ENCODE peak calls at places on chromosomes 11 and 22, in nine cellular contexts. L, Y, A, M, X, B, S, G and Z are unnamed samples. For H3K4me1 and H3K36me3, the result is how much of the 10 kb centered on the place peaks cover.

GRCh38 chr22:46638601-46639431 is 18.6 kb downstream of the GRAMD4 start:
- DNase-seq in B (no peak), L (no peak), S (no peak), Y (no peak), G (no peak), X (peak), A (no peak), M (no peak), Z (no peak)

GRCh38 chr11:122367809-122368231 is 251.8 kb upstream of the BLID start:
- DNase-seq in M (no peak), G (no peak), X (peak), S (peak), B (no peak), Y (peak), L (peak), A (no peak), Z (peak)

GRCh38 chr11:77151804-77152513 is 23.9 kb downstream of the MYO7A start:
- DNase-seq in L (no peak), A (peak), S (no peak), G (no peak), B (peak), M (no peak), Y (no peak), X (no peak), Z (no peak)

GRCh38 chr11:115201121-115201792 is 303.0 kb downstream of the CADM1 start:
- DNase-seq in Y (no peak), X (no peak), G (no peak), M (no peak), A (no peak), S (no peak), L (no peak), B (no peak), Z (no peak)

GRCh38 chr11:91776660-91777059 is 448.0 kb upstream of the FAT3 start:
- DNase-seq in A (no peak), M (no peak), G (no peak), B (no peak), S (no peak), Y (no peak), X (no peak), L (no peak), Z (no peak)

GRCh38 chr11:45444796-45445195 is 158.7 kb upstream of the SYT13 start:
- DNase-seq in Y (no peak), A (no peak), L (no peak), B (no peak), X (no peak), S (no peak), G (peak), M (no peak), Z (no peak)

GRCh38 chr11:32723332-32723731 is 71.1 kb downstream of the CCDC73 start:
- DNase-seq in Y (no peak), M (no peak), L (no peak), G (no peak), B (no peak), X (no peak), A (no peak), S (no peak), Z (no peak)

GRCh38 chr22:47016636-47017035 is 254.2 kb downstream of the TBC1D22A start:
- DNase-seq in X (no peak), Y (no peak), A (no peak), S (no peak), B (no peak), G (no peak), L (no peak), M (no peak), Z (no peak)

GRCh38 chr22:31091106-31091975 is 10.2 kb downstream of the SMTN start:
- DNase-seq in Y (peak), S (no peak), L (no peak), M (no peak), B (no peak), A (peak), X (no peak), G (no peak), Z (no peak)

GRCh38 chr11:83583953-83584352 is 297.8 kb upstream of the CCDC90B start:
- DNase-seq in X (no peak), M (no peak), S (no peak), B (no peak), L (no peak), Y (no peak), G (peak), A (no peak), Z (no peak)

GRCh38 chr11:13287681-13288080 is 10.1 kb downstream of the BMAL1 start:
- DNase-seq in M (no peak), B (no peak), Y (no peak), S (no peak), A (no peak), G (peak), X (no peak), L (no peak), Z (no peak)

GRCh38 chr11:123578778-123579481 is 75.5 kb downstream of the SCN3B start:
- DNase-seq in B (no peak), Y (no peak), S (no peak), G (no peak), X (no peak), L (no peak), A (no peak), M (no peak), Z (no peak)

GRCh38 chr11:110763249-110764011 is 51.2 kb upstream of the ARHGAP20 start:
- DNase-seq in Y (peak), A (peak), L (peak), G (no peak), M (peak), X (no peak), B (peak), S (no peak), Z (no peak)

GRCh38 chr11:8911040-8911823 is at the start of gene AKIP1:
- DNase-seq in L (peak), M (peak), B (peak), S (peak), Y (peak), G (peak), X (peak), A (peak), Z (peak)

GRCh38 chr11:429931-430456 is 11.8 kb downstream of the ANO9 start:
- DNase-seq in L (no peak), A (no peak), G (no peak), S (no peak), X (no peak), Y (no peak), M (no peak), B (no peak), Z (no peak)

GRCh38 chr22:49964493-49965290 is 4.1 kb downstream of the PIM3 start:
- DNase-seq in L (no peak), A (peak), M (peak), Y (peak), S (peak), X (peak), G (no peak), B (peak), Z (peak)

GRCh38 chr11:124865902-124866851 is 945 bp downstream of the ROBO3 start:
- DNase-seq in X (no peak), L (peak), S (peak), A (peak), M (peak), G (peak), Y (peak), B (peak), Z (peak)

GRCh38 chr11:40306938-40307548 is 1152.4 kb downstream of the LRRC4C start:
- DNase-seq in M (no peak), G (peak), B (no peak), A (no peak), S (peak), Y (no peak), X (no peak), L (peak), Z (peak)

GRCh38 chr11:65489706-65490310 is 9.0 kb upstream of the MALAT1 start:
- DNase-seq in S (peak), M (no peak), A (peak), X (peak), Y (peak), B (peak), G (no peak), L (peak), Z (no peak)

GRCh38 chr11:76604081-76604601 is 66.4 kb downstream of the LRRC32 start:
- DNase-seq in A (no peak), G (no peak), B (no peak), X (no peak), M (peak), S (no peak), Y (no peak), L (no peak), Z (no peak)

GRCh38 chr11:125347261-125347585 is 148.8 kb downstream of the FEZ1 start:
- DNase-seq in L (no peak), M (no peak), A (no peak), X (no peak), S (peak), Y (no peak), B (no peak), G (no peak), Z (no peak)

GRCh38 chr11:10899542-10899830 is 41.6 kb upstream of the ZBED5 start:
- DNase-seq in L (no peak), A (peak), B (peak), X (peak), Y (peak), M (peak), G (no peak), S (no peak), Z (no peak)

GRCh38 chr11:73838443-73839122 is 38.1 kb downstream of the COA4 start:
- DNase-seq in B (no peak), A (no peak), S (peak), M (no peak), X (no peak), L (no peak), Y (no peak), G (no peak), Z (no peak)

GRCh38 chr11:725624-726202 is 19.7 kb downstream of the EPS8L2 start:
- DNase-seq in L (no peak), X (no peak), G (no peak), Y (peak), S (peak), M (peak), B (peak), A (no peak), Z (no peak)

GRCh38 chr11:11535611-11536010 is 86.2 kb downstream of the GALNT18 start:
- DNase-seq in A (no peak), L (no peak), S (no peak), M (no peak), Y (no peak), B (no peak), G (no peak), X (no peak), Z (no peak)

GRCh38 chr11:62024975-62025374 is 57.5 kb upstream of the FTH1 start:
- DNase-seq in G (no peak), L (no peak), A (no peak), M (no peak), Y (no peak), B (no peak), X (no peak), S (no peak), Z (no peak)
- H3K4me3 ChIP-seq in G (peak), L (no peak), A (no peak), M (no peak), Y (no peak), B (peak), X (no peak), S (no peak), Z (no peak)

DNA sequence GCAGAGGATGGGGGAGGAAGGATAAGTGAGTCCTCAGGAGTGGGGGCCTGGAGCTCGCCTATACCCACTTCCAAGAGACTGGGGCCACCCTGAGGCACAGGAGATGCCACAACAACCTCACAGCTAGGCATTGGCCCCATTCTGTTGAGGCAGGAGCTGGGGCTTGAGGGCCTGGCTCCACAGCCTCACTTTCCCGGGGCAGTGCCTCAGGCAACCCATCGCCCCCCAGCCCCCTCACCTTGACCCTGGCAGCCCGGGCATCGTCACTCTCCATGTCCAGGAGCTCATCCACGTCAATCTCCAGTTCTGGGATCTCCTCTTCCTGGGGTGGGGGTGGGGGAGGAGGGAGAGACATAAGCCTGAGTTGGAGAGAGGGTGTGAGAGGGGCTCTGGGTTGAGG is 1.8 kb downstream of the PPP1R14B start:
- DNase-seq in A (peak), X (no peak), M (no peak), G (no peak), B (no peak), S (no peak), L (no peak), Y (no peak), Z (no peak)
- H3K4me1 ChIP-seq in A (under half), X (half or more), M (under half), G (half or more), B (under half), S (under half), L (under half), Y (under half), Z (under half)

DNA sequence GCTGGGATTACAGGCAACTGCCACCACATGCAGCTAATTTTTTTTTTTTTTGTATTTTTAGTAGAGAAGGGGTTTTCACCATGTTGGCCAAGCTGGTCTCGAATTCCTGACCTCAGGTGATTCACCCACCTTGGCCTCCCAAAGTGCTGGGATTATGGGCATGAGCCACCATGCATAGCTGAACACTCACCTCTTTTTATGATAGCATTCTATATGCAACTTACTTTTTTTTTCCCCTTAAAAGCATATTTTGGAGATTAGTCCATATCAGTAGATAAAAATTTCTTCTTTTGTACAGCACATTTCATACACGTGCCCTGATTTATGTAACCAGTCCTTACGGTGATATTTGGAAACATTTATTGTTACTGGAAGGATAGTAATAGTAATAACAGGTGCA is 14.6 kb downstream of the GTPBP1 start:
- DNase-seq in M (no peak), X (no peak), S (no peak), L (no peak), G (peak), A (no peak), Y (no peak), B (no peak), Z (no peak)
- H3K36me3 ChIP-seq in M (under half), X (half or more), S (under half), L (under half), G (under half), A (under half), Y (under half), B (half or more), Z (half or more)

GRCh38 chr11:2987881-2988280 is 4.2 kb downstream of the NAP1L4 start:
- DNase-seq in A (no peak), G (no peak), L (peak), Y (no peak), M (no peak), B (no peak), X (no peak), S (no peak), Z (no peak)

GRCh38 chr11:2989551-2989950 is 2.6 kb downstream of the NAP1L4 start:
- DNase-seq in X (no peak), M (no peak), S (no peak), L (peak), Y (no peak), A (no peak), G (no peak), B (no peak), Z (no peak)

GRCh38 chr11:2990617-2991476 is 1.3 kb downstream of the NAP1L4 start:
- DNase-seq in M (peak), A (peak), B (no peak), S (peak), L (peak), G (peak), Y (no peak), X (no peak), Z (peak)

GRCh38 chr11:2988996-2989395 is 3.1 kb downstream of the NAP1L4 start:
- DNase-seq in L (peak), X (no peak), Y (no peak), B (no peak), A (no peak), G (no peak), S (no peak), M (no peak), Z (no peak)

DNA sequence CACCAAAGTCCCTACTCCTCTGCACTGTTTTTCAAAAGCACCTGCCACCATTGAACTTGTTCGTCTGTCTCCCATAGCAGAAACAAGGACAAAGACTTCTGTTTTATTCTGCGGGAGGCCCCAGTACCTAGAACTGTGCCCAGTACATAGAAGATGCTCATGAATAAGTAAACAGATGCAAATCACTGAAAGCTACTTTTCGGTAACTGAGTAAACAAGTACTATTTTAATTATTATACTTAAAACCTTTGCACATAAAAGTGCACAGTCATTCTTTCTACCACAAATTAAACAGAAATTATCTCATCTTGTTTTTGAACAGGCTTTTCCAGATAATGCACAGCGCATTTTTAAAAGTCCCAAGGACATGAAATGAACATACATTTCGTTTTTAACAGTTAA is 3.8 kb downstream of the NAP1L4 start:
- DNase-seq in A (no peak), X (no peak), M (no peak), B (no peak), S (no peak), Y (no peak), G (peak), L (peak), Z (no peak)
- H3K4me3 ChIP-seq in A (no peak), X (no peak), M (peak), B (peak), S (no peak), Y (no peak), G (peak), L (peak), Z (peak)

GRCh38 chr22:38141574-38141973 is 31.1 kb upstream of the BAIAP2L2 start:
- DNase-seq in S (no peak), Y (no peak), L (no peak), B (peak), G (no peak), A (no peak), X (no peak), M (no peak), Z (no peak)

GRCh38 chr22:38137876-38138687 is 27.6 kb upstream of the BAIAP2L2 start:
- DNase-seq in M (no peak), A (no peak), Y (no peak), B (peak), L (no peak), G (no peak), S (no peak), X (no peak), Z (no peak)

GRCh38 chr22:38138961-38139360 is 28.5 kb upstream of the BAIAP2L2 start:
- DNase-seq in A (no peak), G (no peak), M (no peak), S (no peak), Y (no peak), L (no peak), B (peak), X (no peak), Z (no peak)

GRCh38 chr22:38142606-38143005 is 32.1 kb upstream of the BAIAP2L2 start:
- DNase-seq in G (no peak), B (no peak), A (no peak), X (no peak), M (no peak), Y (no peak), S (no peak), L (no peak), Z (no peak)

DNA sequence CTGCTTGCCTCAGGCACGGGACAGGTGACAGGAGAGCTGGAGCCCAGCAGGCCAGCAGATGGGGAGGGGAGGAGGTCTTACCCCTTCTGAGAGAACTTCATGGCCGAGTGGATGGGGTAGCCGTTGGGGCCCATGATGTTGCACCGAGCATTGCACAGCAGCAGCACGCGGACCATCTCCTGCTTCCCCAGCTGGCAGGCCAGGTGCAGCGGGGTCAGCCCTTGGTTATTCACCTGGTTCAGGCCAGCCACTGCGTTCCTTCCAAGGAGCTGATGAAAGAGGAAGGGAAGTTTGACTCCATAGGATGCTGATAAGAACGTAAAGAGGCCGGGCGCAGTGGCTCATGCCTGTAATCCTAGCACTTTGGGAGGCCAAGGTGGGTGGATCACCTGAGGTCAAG is 29.4 kb upstream of the BAIAP2L2 start:
- DNase-seq in X (no peak), Y (no peak), G (no peak), A (no peak), S (no peak), M (no peak), L (no peak), B (peak), Z (no peak)
- H3K4me1 ChIP-seq in X (under half), Y (under half), G (under half), A (under half), S (under half), M (under half), L (under half), B (under half), Z (under half)

GRCh38 chr11:67281552-67282150 is 7.5 kb upstream of the ANKRD13D start:
- DNase-seq in M (no peak), S (no peak), A (peak), G (no peak), B (peak), X (peak), Y (peak), L (no peak), Z (no peak)

GRCh38 chr11:67283490-67283963 is 5.6 kb upstream of the ANKRD13D start:
- DNase-seq in L (no peak), G (no peak), Y (peak), B (no peak), M (no peak), X (no peak), A (no peak), S (no peak), Z (no peak)

GRCh38 chr11:67282155-67282875 is 6.8 kb upstream of the ANKRD13D start:
- DNase-seq in B (peak), Y (peak), A (peak), G (no peak), M (no peak), S (no peak), X (no peak), L (no peak), Z (no peak)

GRCh38 chr11:67280791-67281551 is 8.1 kb upstream of the ANKRD13D start:
- DNase-seq in M (no peak), S (no peak), G (no peak), Y (peak), A (peak), L (no peak), B (peak), X (peak), Z (no peak)

GRCh38 chr11:67282876-67283371 is 6.2 kb upstream of the ANKRD13D start:
- DNase-seq in B (peak), M (no peak), L (no peak), G (no peak), Y (peak), A (no peak), S (no peak), X (no peak), Z (no peak)
- H3K36me3 ChIP-seq in B (under half), M (half or more), L (under half), G (half or more), Y (under half), A (half or more), S (under half), X (half or more), Z (half or more)

DNA sequence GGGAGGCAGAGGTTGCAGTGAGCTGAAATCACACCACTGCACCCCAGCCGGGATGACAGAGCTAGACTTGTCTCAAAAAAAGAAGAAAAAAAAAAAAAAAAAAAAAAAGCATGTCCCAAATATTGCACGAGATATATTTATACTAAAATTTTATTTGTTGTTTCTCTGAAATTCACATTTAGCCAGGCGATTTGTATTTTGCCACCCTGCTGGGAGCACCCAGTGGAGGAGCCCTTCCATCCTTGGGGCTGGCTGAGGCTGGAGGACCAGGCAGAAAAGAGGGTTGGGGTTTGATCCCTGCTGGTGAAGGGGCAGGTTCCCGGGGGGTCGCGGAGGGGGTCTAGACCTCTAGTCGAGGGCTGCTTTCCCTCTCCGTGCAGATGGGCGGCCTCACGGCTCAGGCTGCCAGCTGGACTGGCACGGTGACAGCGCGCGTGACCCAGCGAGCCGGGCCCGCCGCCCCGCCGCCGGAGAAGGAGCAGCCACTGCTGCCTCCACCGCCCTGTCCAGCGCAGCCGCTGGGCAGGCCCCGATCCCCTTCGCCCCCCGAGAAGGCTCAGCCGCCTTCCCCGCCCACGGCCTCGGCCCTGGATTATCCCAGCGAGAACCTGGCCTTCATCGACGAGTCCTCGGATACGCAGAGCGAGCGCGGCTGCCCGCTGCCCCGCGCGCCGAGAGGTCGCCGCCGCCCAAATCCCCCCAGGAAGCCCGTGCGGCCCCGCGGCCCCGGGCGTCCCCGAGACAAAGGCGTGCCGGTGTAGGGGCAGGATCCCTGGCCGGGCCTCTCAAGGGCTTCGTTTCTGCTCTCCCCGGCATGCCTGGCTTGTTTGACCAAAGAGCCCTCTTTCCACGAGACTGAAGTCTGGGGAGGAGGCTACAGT is 952 bp upstream of the CATSPERZ start:
- DNase-seq in L (peak), B (peak), M (peak), A (peak), X (peak), Y (peak), G (no peak), S (peak), Z (no peak)
- H3K4me3 ChIP-seq in L (peak), B (peak), M (peak), A (peak), X (peak), Y (no peak), G (peak), S (peak), Z (no peak)